ENCODE peak calls at places on chromosomes 2 and 18, in eight cellular contexts. T, H, C, L, S, U, K and V are unnamed samples. For H3K9me3, the result is how much of the 10 kb centered on the place peaks cover.

GRCh38 chr18:42706618-42707017 is 408.9 kb downstream of the RIT2 start:
- DNase-seq in U (peak), C (peak), K (no peak), S (no peak), L (no peak), T (no peak), H (peak), V (no peak)

GRCh38 chr2:205754924-205755321 is 72.6 kb downstream of the NRP2 start:
- DNase-seq in K (no peak), H (no peak), L (no peak), T (peak), U (no peak), S (no peak), C (no peak), V (no peak)

GRCh38 chr2:240412211-240412830 is 23.1 kb upstream of the GPC1 start:
- DNase-seq in K (no peak), S (no peak), C (peak), U (peak), L (peak), T (no peak), H (peak), V (peak)

GRCh38 chr2:208545398-208546042 is 138.9 kb downstream of the PTH2R start:
- DNase-seq in C (no peak), S (no peak), T (no peak), U (no peak), H (no peak), K (no peak), L (no peak), V (no peak)

GRCh38 chr18:58993260-58993659 is 128.6 kb downstream of the ZNF532 start:
- DNase-seq in S (no peak), L (no peak), K (no peak), H (no peak), T (peak), U (no peak), C (no peak), V (no peak)

GRCh38 chr2:202911203-202911512 is 315 bp downstream of the WDR12 start:
- DNase-seq in L (no peak), H (no peak), S (no peak), T (no peak), C (no peak), K (no peak), U (no peak), V (no peak)

GRCh38 chr2:236646441-236646840 is 76.8 kb downstream of the ACKR3 start:
- DNase-seq in U (no peak), H (no peak), K (no peak), C (no peak), S (no peak), L (no peak), T (no peak), V (no peak)

GRCh38 chr2:67773876-67774275 is 288.9 kb downstream of the C1D start:
- DNase-seq in U (no peak), L (no peak), C (no peak), K (no peak), S (no peak), H (no peak), T (no peak), V (no peak)

GRCh38 chr2:240387669-240388358 is 47.6 kb upstream of the GPC1 start:
- DNase-seq in U (peak), H (peak), S (no peak), K (no peak), C (no peak), L (peak), T (peak), V (peak)

GRCh38 chr2:107633580-107634147 is 193.0 kb upstream of the RGPD4 start:
- DNase-seq in K (no peak), S (no peak), H (no peak), U (no peak), L (no peak), C (no peak), T (peak), V (no peak)

GRCh38 chr2:110114007-110114591 is 1.5 kb downstream of the MALL start:
- DNase-seq in K (no peak), U (no peak), S (no peak), T (peak), C (no peak), L (no peak), H (peak), V (no peak)

GRCh38 chr2:227759411-227760113 is 13.9 kb downstream of the SCYGR8 start:
- DNase-seq in K (no peak), S (no peak), U (no peak), H (no peak), T (no peak), C (no peak), L (no peak), V (no peak)

GRCh38 chr2:105797298-105797819 is 52.6 kb downstream of the NCK2 start:
- DNase-seq in C (no peak), L (no peak), S (no peak), H (no peak), T (peak), K (no peak), U (no peak), V (peak)

GRCh38 chr2:38128653-38129052 is 52.7 kb upstream of the CYP1B1 start:
- DNase-seq in L (no peak), C (no peak), S (no peak), T (peak), U (no peak), H (no peak), K (no peak), V (peak)

GRCh38 chr2:111068435-111069058 is 52.2 kb upstream of the BCL2L11 start:
- DNase-seq in L (no peak), T (no peak), K (no peak), C (peak), H (no peak), S (no peak), U (no peak), V (no peak)

GRCh38 chr2:171832489-171832888 is 61.6 kb downstream of the SLC25A12 start:
- DNase-seq in S (no peak), K (no peak), H (no peak), C (no peak), U (no peak), T (no peak), L (no peak), V (no peak)
- H3K9me3 ChIP-seq in S (under half), K (under half), H (under half), C (under half), U (under half), T (under half), L (under half), V (under half)

DNA sequence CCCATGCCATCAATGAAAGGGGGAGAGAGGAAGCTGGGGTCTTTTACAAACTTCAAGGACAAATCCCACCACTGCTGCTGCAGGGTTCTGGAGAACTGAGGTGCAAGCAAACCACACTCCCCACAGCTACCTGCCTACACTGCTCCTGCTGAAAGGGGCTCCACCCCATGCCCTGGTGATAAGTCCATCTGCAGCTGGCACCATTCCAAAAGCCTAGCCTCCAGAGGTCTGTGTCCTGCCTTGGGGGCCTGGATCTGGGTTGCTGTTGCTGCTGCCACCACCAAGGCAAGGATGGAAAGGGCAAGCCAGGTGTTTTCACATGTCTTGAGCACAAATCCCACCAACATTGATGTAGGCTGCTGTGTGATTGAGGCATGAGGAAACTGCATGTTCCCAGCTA is 97.4 kb upstream of the UBE2E3 start:
- DNase-seq in U (no peak), H (no peak), K (no peak), T (no peak), L (no peak), S (no peak), C (no peak), V (no peak)
- H3K9me3 ChIP-seq in U (under half), H (under half), K (under half), T (under half), L (under half), S (under half), C (under half), V (under half)

DNA sequence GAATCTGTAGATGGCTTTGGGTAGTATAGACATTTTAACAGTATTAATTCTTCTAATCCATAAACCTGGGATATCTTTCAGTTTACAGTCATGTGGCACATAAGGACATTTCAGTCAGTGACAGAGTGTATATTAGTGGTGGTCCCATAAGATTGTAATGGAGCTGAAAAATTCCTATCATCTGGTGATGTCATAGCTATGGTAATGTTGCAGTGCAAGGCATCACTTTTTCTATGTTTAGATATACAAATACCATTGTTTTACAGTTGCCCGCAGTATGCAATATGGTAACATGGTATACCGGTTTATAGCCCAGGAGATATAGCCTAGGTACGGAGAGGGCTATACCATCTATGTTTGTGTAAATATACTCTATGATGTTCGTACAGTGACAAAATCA is 9.7 kb downstream of the CCDC150 start:
- DNase-seq in L (no peak), K (no peak), T (no peak), U (no peak), S (no peak), H (no peak), C (no peak), V (no peak)
- H3K9me3 ChIP-seq in L (under half), K (under half), T (under half), U (under half), S (under half), H (under half), C (under half), V (under half)

GRCh38 chr2:156748238-156748637 is 312.1 kb downstream of the GPD2 start:
- DNase-seq in H (no peak), L (no peak), K (no peak), U (no peak), C (no peak), S (no peak), T (no peak), V (no peak)
- H3K9me3 ChIP-seq in H (under half), L (under half), K (under half), U (under half), C (under half), S (under half), T (under half), V (under half)

DNA sequence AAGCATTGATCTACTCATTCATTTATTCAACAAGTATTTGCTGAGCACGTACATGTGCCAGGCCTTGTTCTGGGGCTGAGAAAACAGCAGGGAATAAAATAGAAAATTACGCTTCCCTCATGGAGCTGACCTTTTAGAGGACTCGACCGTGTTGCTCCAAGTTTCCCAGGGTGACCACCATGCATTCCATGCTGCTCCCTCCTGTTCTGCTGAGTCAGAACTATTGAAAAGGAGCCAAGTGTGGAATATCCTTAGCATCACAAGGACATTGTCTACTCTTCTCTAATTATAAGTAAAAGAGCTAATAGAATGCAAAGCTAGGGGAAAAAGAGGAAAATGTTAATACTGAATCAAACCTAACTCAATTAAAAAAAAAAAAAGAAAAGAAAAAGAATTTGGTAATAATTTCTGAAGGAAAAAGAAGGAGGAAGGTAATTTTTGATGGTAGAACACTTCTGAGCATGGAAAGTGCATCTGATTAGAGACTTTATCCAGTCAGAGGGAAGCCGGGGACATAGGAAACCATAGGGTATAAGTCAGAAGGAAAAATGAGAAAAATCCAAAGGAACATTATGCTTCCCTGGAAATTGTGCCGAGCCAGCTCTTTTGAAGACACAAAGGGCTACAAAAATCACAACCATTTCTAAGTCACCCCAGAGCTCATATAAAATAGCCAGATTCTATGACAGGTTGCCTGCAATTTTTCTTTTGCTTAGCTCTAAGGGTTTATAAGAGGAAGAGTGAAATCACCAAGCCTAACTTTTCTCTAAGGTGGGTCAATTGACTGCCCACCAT is 339.4 kb downstream of the RND3 start:
- DNase-seq in K (no peak), L (no peak), S (no peak), H (no peak), T (no peak), C (no peak), U (no peak), V (no peak)
- H3K9me3 ChIP-seq in K (under half), L (under half), S (under half), H (under half), T (under half), C (under half), U (under half), V (under half)

DNA sequence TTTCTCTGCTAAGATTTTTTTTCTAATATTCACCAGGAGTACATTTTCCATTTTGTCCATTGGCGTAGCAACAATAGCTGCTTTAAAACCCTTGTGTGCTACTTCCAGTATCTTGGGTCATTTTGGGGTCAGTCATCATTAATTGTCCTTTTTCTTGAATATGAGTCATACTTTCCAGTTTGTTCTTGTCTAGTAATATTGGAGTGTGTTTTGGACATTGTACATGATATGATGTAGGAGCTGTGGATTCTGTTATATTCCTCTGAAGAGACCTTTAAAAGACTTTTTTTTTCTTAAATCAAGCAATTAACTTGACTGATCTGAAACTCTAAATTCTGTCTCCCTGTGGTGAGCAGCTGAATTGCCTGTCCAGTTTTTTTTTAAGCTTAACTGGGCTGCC is 40.8 kb downstream of the AGPS start:
- DNase-seq in K (no peak), L (no peak), H (no peak), C (no peak), S (no peak), U (no peak), T (peak), V (no peak)
- H3K9me3 ChIP-seq in K (under half), L (under half), H (under half), C (under half), S (under half), U (under half), T (under half), V (half or more)